ENCODE peak calls at places on chromosomes 5 and 9, in ten cellular contexts. One of them, this sample, is unnamed.

GRCh38 chr9:7305677-7306076 is 493.9 kb downstream of the DMAC1 start:
- DNase-seq in neural progenitor cell: no peak
- DNase-seq in pancreas: no peak
- DNase-seq in cardiac fibroblast: no peak
- DNase-seq in uterus: no peak
- DNase-seq in neural crest cell: no peak
- DNase-seq in IMR-90: no peak
- DNase-seq in mesothelial cell of epicardium: no peak
- DNase-seq in CD4-positive, alpha-beta T cell: no peak
- DNase-seq in breast epithelium: no peak
- DNase-seq in this sample: no peak

GRCh38 chr5:146137967-146138403 is 32.6 kb upstream of the PLAC8L1 start:
- DNase-seq in cardiac fibroblast: peak; percentile 54
- DNase-seq in mesothelial cell of epicardium: no peak
- DNase-seq in pancreas: no peak
- DNase-seq in CD4-positive, alpha-beta T cell: no peak
- DNase-seq in breast epithelium: peak; percentile 29
- DNase-seq in uterus: no peak
- DNase-seq in neural progenitor cell: no peak
- DNase-seq in neural crest cell: no peak
- DNase-seq in IMR-90: peak; percentile 68
- DNase-seq in this sample: no peak

GRCh38 chr5:55226027-55226933 is 835 bp downstream of the MCIDAS start:
- DNase-seq in CD4-positive, alpha-beta T cell: no peak
- DNase-seq in mesothelial cell of epicardium: peak; percentile 76
- DNase-seq in neural progenitor cell: peak; percentile 91
- DNase-seq in IMR-90: peak; percentile 16
- DNase-seq in breast epithelium: no peak
- DNase-seq in cardiac fibroblast: peak; percentile 52
- DNase-seq in neural crest cell: peak; percentile 82
- DNase-seq in uterus: no peak
- DNase-seq in pancreas: peak; percentile 86
- DNase-seq in this sample: no peak

GRCh38 chr5:82422001-82422740 is 144.0 kb upstream of the RPS23 start:
- DNase-seq in breast epithelium: no peak
- DNase-seq in neural crest cell: no peak
- DNase-seq in neural progenitor cell: no peak
- DNase-seq in uterus: no peak
- DNase-seq in IMR-90: no peak
- DNase-seq in CD4-positive, alpha-beta T cell: no peak
- DNase-seq in cardiac fibroblast: no peak
- DNase-seq in mesothelial cell of epicardium: no peak
- DNase-seq in pancreas: no peak
- DNase-seq in this sample: no peak

GRCh38 chr9:74309654-74310053 is 187.5 kb upstream of the RORB start:
- DNase-seq in mesothelial cell of epicardium: no peak
- DNase-seq in uterus: no peak
- DNase-seq in cardiac fibroblast: no peak
- DNase-seq in pancreas: no peak
- DNase-seq in CD4-positive, alpha-beta T cell: no peak
- DNase-seq in IMR-90: no peak
- DNase-seq in neural progenitor cell: peak; percentile 24
- DNase-seq in neural crest cell: no peak
- DNase-seq in breast epithelium: no peak
- DNase-seq in this sample: no peak

GRCh38 chr5:100760700-100761099 is 142.4 kb downstream of the ST8SIA4 start:
- DNase-seq in cardiac fibroblast: no peak
- DNase-seq in uterus: no peak
- DNase-seq in breast epithelium: no peak
- DNase-seq in CD4-positive, alpha-beta T cell: no peak
- DNase-seq in IMR-90: peak; percentile 7
- DNase-seq in neural progenitor cell: no peak
- DNase-seq in neural crest cell: no peak
- DNase-seq in pancreas: no peak
- DNase-seq in mesothelial cell of epicardium: no peak
- DNase-seq in this sample: no peak

GRCh38 chr9:68914751-68915150 is 99.2 kb downstream of the PRKACG start:
- DNase-seq in CD4-positive, alpha-beta T cell: no peak
- DNase-seq in pancreas: no peak
- DNase-seq in breast epithelium: no peak
- DNase-seq in uterus: no peak
- DNase-seq in cardiac fibroblast: no peak
- DNase-seq in neural progenitor cell: no peak
- DNase-seq in neural crest cell: no peak
- DNase-seq in IMR-90: no peak
- DNase-seq in mesothelial cell of epicardium: no peak
- DNase-seq in this sample: no peak

GRCh38 chr9:108903437-108904103 is 30.4 kb downstream of the ELP1 start:
- DNase-seq in pancreas: no peak
- DNase-seq in cardiac fibroblast: no peak
- DNase-seq in mesothelial cell of epicardium: no peak
- DNase-seq in IMR-90: peak; percentile 56
- DNase-seq in CD4-positive, alpha-beta T cell: no peak
- DNase-seq in breast epithelium: no peak
- DNase-seq in uterus: no peak
- DNase-seq in neural crest cell: no peak
- DNase-seq in neural progenitor cell: no peak
- DNase-seq in this sample: no peak

GRCh38 chr5:56585466-56585865 is 229.9 kb upstream of the MAP3K1 start:
- DNase-seq in neural progenitor cell: no peak
- DNase-seq in IMR-90: peak; percentile 63
- DNase-seq in breast epithelium: no peak
- DNase-seq in mesothelial cell of epicardium: no peak
- DNase-seq in CD4-positive, alpha-beta T cell: no peak
- DNase-seq in uterus: no peak
- DNase-seq in neural crest cell: no peak
- DNase-seq in cardiac fibroblast: no peak
- DNase-seq in pancreas: no peak
- DNase-seq in this sample: no peak

GRCh38 chr9:89022071-89022721 is 30.9 kb downstream of the S1PR3 start:
- DNase-seq in pancreas: no peak
- DNase-seq in neural crest cell: no peak
- DNase-seq in uterus: no peak
- DNase-seq in mesothelial cell of epicardium: no peak
- DNase-seq in CD4-positive, alpha-beta T cell: no peak
- DNase-seq in IMR-90: peak; percentile 26
- DNase-seq in breast epithelium: peak; percentile 94
- DNase-seq in neural progenitor cell: no peak
- DNase-seq in cardiac fibroblast: peak; percentile 88
- DNase-seq in this sample: no peak

GRCh38 chr9:84170521-84171141 is 169.9 kb downstream of the SLC28A3 start:
- DNase-seq in IMR-90: peak; percentile 98
- DNase-seq in pancreas: peak; percentile 56
- DNase-seq in neural progenitor cell: peak; percentile 13
- DNase-seq in neural crest cell: no peak
- DNase-seq in breast epithelium: peak; percentile 61
- DNase-seq in cardiac fibroblast: peak; percentile 97
- DNase-seq in CD4-positive, alpha-beta T cell: no peak
- DNase-seq in uterus: peak; percentile 59
- DNase-seq in mesothelial cell of epicardium: peak; percentile 44
- DNase-seq in this sample: peak; percentile 50

GRCh38 chr5:75331095-75332090 is 5.6 kb upstream of the HMGCR start:
- DNase-seq in IMR-90: no peak
- DNase-seq in breast epithelium: no peak
- DNase-seq in mesothelial cell of epicardium: no peak
- DNase-seq in CD4-positive, alpha-beta T cell: no peak
- DNase-seq in neural crest cell: no peak
- DNase-seq in neural progenitor cell: no peak
- DNase-seq in pancreas: no peak
- DNase-seq in uterus: no peak
- DNase-seq in cardiac fibroblast: no peak
- DNase-seq in this sample: no peak

GRCh38 chr5:125277494-125278154 is 531.2 kb upstream of the ZNF608 start:
- DNase-seq in CD4-positive, alpha-beta T cell: no peak
- DNase-seq in pancreas: no peak
- DNase-seq in neural progenitor cell: no peak
- DNase-seq in mesothelial cell of epicardium: no peak
- DNase-seq in cardiac fibroblast: peak; percentile 54
- DNase-seq in neural crest cell: no peak
- DNase-seq in IMR-90: peak; percentile 94
- DNase-seq in uterus: no peak
- DNase-seq in breast epithelium: no peak
- DNase-seq in this sample: no peak

GRCh38 chr9:121230231-121230630 is 28.6 kb upstream of the RAB14 start:
- DNase-seq in mesothelial cell of epicardium: no peak
- DNase-seq in pancreas: no peak
- DNase-seq in breast epithelium: no peak
- DNase-seq in neural crest cell: no peak
- DNase-seq in IMR-90: no peak
- DNase-seq in neural progenitor cell: no peak
- DNase-seq in CD4-positive, alpha-beta T cell: no peak
- DNase-seq in cardiac fibroblast: no peak
- DNase-seq in uterus: no peak
- DNase-seq in this sample: no peak

GRCh38 chr5:102649731-102650130 is 105.4 kb upstream of the PAM start:
- DNase-seq in breast epithelium: no peak
- DNase-seq in uterus: no peak
- DNase-seq in neural crest cell: no peak
- DNase-seq in CD4-positive, alpha-beta T cell: no peak
- DNase-seq in pancreas: no peak
- DNase-seq in IMR-90: no peak
- DNase-seq in cardiac fibroblast: no peak
- DNase-seq in mesothelial cell of epicardium: no peak
- DNase-seq in neural progenitor cell: no peak
- DNase-seq in this sample: no peak

GRCh38 chr5:95032801-95033200 is 252.1 kb downstream of the MCTP1 start:
- DNase-seq in CD4-positive, alpha-beta T cell: no peak
- DNase-seq in mesothelial cell of epicardium: no peak
- DNase-seq in cardiac fibroblast: no peak
- DNase-seq in pancreas: no peak
- DNase-seq in neural crest cell: no peak
- DNase-seq in neural progenitor cell: no peak
- DNase-seq in uterus: no peak
- DNase-seq in breast epithelium: no peak
- DNase-seq in IMR-90: no peak
- DNase-seq in this sample: no peak

GRCh38 chr9:127714020-127714835 is 1.2 kb downstream of the PTRH1 start:
- DNase-seq in mesothelial cell of epicardium: no peak
- DNase-seq in uterus: no peak
- DNase-seq in CD4-positive, alpha-beta T cell: no peak
- DNase-seq in neural crest cell: no peak
- DNase-seq in cardiac fibroblast: no peak
- DNase-seq in pancreas: no peak
- DNase-seq in neural progenitor cell: no peak
- DNase-seq in breast epithelium: no peak
- DNase-seq in IMR-90: no peak
- DNase-seq in this sample: no peak
- TF ChIP-seq CTCF in mesothelial cell of epicardium: no peak
- TF ChIP-seq CTCF in uterus: no peak
- TF ChIP-seq CTCF in CD4-positive, alpha-beta T cell: no peak
- TF ChIP-seq CTCF in neural crest cell: no peak
- TF ChIP-seq CTCF in cardiac fibroblast: no peak
- TF ChIP-seq CTCF in pancreas: no peak
- TF ChIP-seq CTCF in neural progenitor cell: no peak
- TF ChIP-seq CTCF in breast epithelium: no peak
- TF ChIP-seq CTCF in IMR-90: no peak
- TF ChIP-seq CTCF in this sample: no peak

DNA sequence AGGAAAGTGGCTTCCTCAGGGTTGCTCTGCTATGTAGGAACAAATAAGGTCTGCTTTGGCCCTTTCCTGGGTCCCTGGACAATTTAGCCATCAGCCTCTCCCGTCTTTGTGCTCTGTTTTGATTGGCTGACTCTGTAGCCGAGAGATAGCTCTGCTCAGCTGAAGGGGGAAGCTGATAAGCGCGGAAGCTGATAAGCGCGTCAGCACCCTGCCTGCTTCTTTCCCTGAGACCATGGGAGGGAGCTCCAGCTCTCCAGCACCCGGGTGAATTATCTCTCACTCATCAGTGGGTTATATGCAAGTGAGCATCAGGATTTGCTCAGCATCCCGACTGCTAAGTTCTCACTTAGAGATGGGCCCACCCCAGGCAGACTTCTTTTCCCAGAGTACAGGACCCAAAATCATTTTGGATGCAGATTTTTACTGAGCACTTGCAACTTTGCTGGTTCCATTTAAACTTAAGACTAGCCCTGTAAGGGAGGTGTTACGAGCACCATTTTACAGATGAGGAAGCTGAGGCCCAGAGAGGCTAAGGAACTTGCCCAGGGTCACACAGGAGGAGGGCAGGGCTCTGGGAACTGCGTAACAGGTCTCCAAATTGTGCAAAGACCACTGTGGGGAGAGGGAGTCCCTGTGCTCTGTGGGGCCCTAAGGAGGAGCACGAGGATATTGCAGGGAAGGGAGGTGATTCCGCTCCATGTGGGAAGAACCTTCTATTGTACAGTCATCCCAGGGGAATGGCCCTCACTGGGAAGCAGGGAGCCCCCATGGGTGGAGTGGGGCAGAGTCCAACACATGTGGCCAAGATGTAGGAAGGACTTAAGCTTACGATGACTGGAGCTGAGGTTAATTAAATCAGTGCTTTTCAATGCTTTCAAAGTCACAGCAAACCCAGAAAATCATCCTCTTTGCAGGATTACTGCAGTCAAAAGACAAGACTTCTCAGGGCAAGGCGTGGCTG is 83.7 kb upstream of the ORM1 start:
- DNase-seq in cardiac fibroblast: peak; percentile 58
- DNase-seq in CD4-positive, alpha-beta T cell: no peak
- DNase-seq in neural crest cell: no peak
- DNase-seq in pancreas: no peak
- DNase-seq in uterus: no peak
- DNase-seq in mesothelial cell of epicardium: no peak
- DNase-seq in neural progenitor cell: peak; percentile 72
- DNase-seq in IMR-90: peak; percentile 66
- DNase-seq in breast epithelium: no peak
- DNase-seq in this sample: peak; percentile 38
- TF ChIP-seq CTCF in cardiac fibroblast: peak; percentile 53
- TF ChIP-seq CTCF in CD4-positive, alpha-beta T cell: no peak
- TF ChIP-seq CTCF in neural crest cell: no peak
- TF ChIP-seq CTCF in pancreas: no peak
- TF ChIP-seq CTCF in uterus: no peak
- TF ChIP-seq CTCF in mesothelial cell of epicardium: no peak
- TF ChIP-seq CTCF in neural progenitor cell: peak; percentile 43
- TF ChIP-seq CTCF in IMR-90: peak; percentile 44
- TF ChIP-seq CTCF in breast epithelium: no peak
- TF ChIP-seq CTCF in this sample: no peak

DNA sequence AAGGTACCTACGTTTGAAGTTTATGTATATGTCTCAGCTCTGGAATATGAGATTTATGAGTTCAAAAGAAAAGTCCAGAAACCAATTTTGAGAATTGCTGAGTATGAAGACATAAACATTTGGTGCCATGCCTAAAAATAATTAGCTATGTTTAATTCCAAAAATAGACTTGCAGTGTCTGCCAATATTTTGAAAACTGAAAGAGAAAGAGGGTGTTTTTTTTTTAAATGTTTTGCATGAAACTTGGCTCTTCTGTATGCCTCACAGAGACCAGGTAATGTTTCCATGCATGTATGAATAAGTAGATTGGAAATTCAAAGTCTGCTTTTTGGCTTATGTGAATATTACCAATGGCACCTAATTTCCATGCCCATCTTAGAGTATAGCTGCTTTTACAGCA is 634.4 kb upstream of the C9orf72 start:
- DNase-seq in pancreas: no peak
- DNase-seq in cardiac fibroblast: no peak
- DNase-seq in neural crest cell: no peak
- DNase-seq in CD4-positive, alpha-beta T cell: no peak
- DNase-seq in uterus: no peak
- DNase-seq in mesothelial cell of epicardium: no peak
- DNase-seq in neural progenitor cell: no peak
- DNase-seq in breast epithelium: no peak
- DNase-seq in IMR-90: no peak
- DNase-seq in this sample: no peak
- TF ChIP-seq CTCF in pancreas: no peak
- TF ChIP-seq CTCF in cardiac fibroblast: no peak
- TF ChIP-seq CTCF in neural crest cell: no peak
- TF ChIP-seq CTCF in CD4-positive, alpha-beta T cell: no peak
- TF ChIP-seq CTCF in uterus: no peak
- TF ChIP-seq CTCF in mesothelial cell of epicardium: no peak
- TF ChIP-seq CTCF in neural progenitor cell: no peak
- TF ChIP-seq CTCF in breast epithelium: no peak
- TF ChIP-seq CTCF in IMR-90: no peak
- TF ChIP-seq CTCF in this sample: no peak

GRCh38 chr5:135203593-135204036 is 169.6 kb upstream of the PITX1 start:
- DNase-seq in cardiac fibroblast: no peak
- DNase-seq in neural crest cell: no peak
- DNase-seq in breast epithelium: no peak
- DNase-seq in uterus: no peak
- DNase-seq in neural progenitor cell: no peak
- DNase-seq in CD4-positive, alpha-beta T cell: no peak
- DNase-seq in IMR-90: no peak
- DNase-seq in mesothelial cell of epicardium: no peak
- DNase-seq in pancreas: no peak
- DNase-seq in this sample: no peak
- TF ChIP-seq CTCF in cardiac fibroblast: peak; percentile 51
- TF ChIP-seq CTCF in neural crest cell: peak; percentile 48
- TF ChIP-seq CTCF in breast epithelium: no peak
- TF ChIP-seq CTCF in uterus: no peak
- TF ChIP-seq CTCF in neural progenitor cell: peak; percentile 54
- TF ChIP-seq CTCF in CD4-positive, alpha-beta T cell: no peak
- TF ChIP-seq CTCF in IMR-90: peak; percentile 36
- TF ChIP-seq CTCF in mesothelial cell of epicardium: no peak
- TF ChIP-seq CTCF in pancreas: no peak
- TF ChIP-seq CTCF in this sample: no peak

This sample was measured in adrenal gland.